ENCODE peak calls at places on chromosomes 5 and 9, in six cellular contexts. H, A, B, F, S and E are unnamed samples.

GRCh38 chr9:89482056-89482784 is 15.7 kb downstream of the SEMA4D start:
- DNase-seq in H (peak), A (peak), B (no peak), F (no peak), S (no peak), E (peak)

GRCh38 chr5:157761690-157762611 is 18.4 kb downstream of the LSM11 start:
- DNase-seq in H (peak), A (no peak), B (peak), F (peak), S (no peak), E (no peak)

GRCh38 chr9:131273791-131274673 is 2.3 kb downstream of the FAM78A start:
- DNase-seq in H (no peak), A (no peak), B (no peak), F (no peak), S (no peak), E (no peak)

GRCh38 chr5:65279603-65280002 is 202.1 kb downstream of the ADAMTS6 start:
- DNase-seq in H (no peak), A (no peak), B (no peak), F (no peak), S (no peak), E (no peak)

GRCh38 chr9:116589392-116590354 is 97.4 kb upstream of the TRIM32 start:
- DNase-seq in H (no peak), A (no peak), B (no peak), F (peak), S (peak), E (no peak)

GRCh38 chr5:83357621-83358231 is 113.8 kb upstream of the VCAN start:
- DNase-seq in H (no peak), A (no peak), B (no peak), F (no peak), S (no peak), E (no peak)

GRCh38 chr9:127365461-127365860 is 31.5 kb upstream of the SLC2A8 start:
- DNase-seq in H (no peak), A (no peak), B (no peak), F (no peak), S (no peak), E (peak)

GRCh38 chr5:118611332-118611945 is 376.9 kb downstream of the DTWD2 start:
- DNase-seq in H (peak), A (no peak), B (no peak), F (peak), S (no peak), E (no peak)

GRCh38 chr5:51810592-51810991 is 427.3 kb downstream of the ISL1 start:
- DNase-seq in H (no peak), A (no peak), B (no peak), F (no peak), S (no peak), E (no peak)

GRCh38 chr9:98793031-98793430 is 3.3 kb downstream of the ANKS6 start:
- DNase-seq in H (no peak), A (no peak), B (no peak), F (no peak), S (no peak), E (no peak)

GRCh38 chr5:153707626-153708025 is 217.2 kb downstream of the GRIA1 start:
- DNase-seq in H (no peak), A (no peak), B (no peak), F (no peak), S (no peak), E (no peak)

GRCh38 chr9:137490532-137491186 is 31.5 kb upstream of the NSMF start:
- DNase-seq in H (no peak), A (peak), B (no peak), F (no peak), S (no peak), E (no peak)

GRCh38 chr9:35272989-35273388 is 111.2 kb downstream of the UNC13B start:
- DNase-seq in H (no peak), A (no peak), B (no peak), F (no peak), S (no peak), E (no peak)

GRCh38 chr5:170405822-170406221 is 16.7 kb upstream of the KCNMB1 start:
- DNase-seq in H (no peak), A (no peak), B (no peak), F (no peak), S (no peak), E (no peak)

GRCh38 chr5:3364941-3365340 is 230.7 kb upstream of the IRX1 start:
- DNase-seq in H (no peak), A (no peak), B (no peak), F (no peak), S (no peak), E (peak)

GRCh38 chr9:123561055-123561454 is 205.1 kb downstream of the CRB2 start:
- DNase-seq in H (no peak), A (no peak), B (no peak), F (no peak), S (peak), E (no peak)

GRCh38 chr9:34589656-34590375 is at the start of gene CNTFR:
- DNase-seq in H (no peak), A (no peak), B (no peak), F (peak), S (no peak), E (no peak)

GRCh38 chr5:155780274-155780673 is 546.7 kb upstream of the SGCD start:
- DNase-seq in H (no peak), A (no peak), B (no peak), F (no peak), S (no peak), E (no peak)

GRCh38 chr9:113238202-113238858 is 17.0 kb downstream of the SLC31A1 start:
- DNase-seq in H (no peak), A (no peak), B (no peak), F (no peak), S (no peak), E (no peak)

GRCh38 chr5:10691826-10692785 is 68.9 kb downstream of the DAP start:
- DNase-seq in H (no peak), A (no peak), B (no peak), F (no peak), S (no peak), E (no peak)

GRCh38 chr5:45847877-45848276 is 151.7 kb upstream of the HCN1 start:
- DNase-seq in H (no peak), A (no peak), B (no peak), F (peak), S (no peak), E (no peak)

GRCh38 chr5:96370981-96371380 is 62.1 kb downstream of the PCSK1 start:
- DNase-seq in H (no peak), A (no peak), B (no peak), F (no peak), S (no peak), E (no peak)

GRCh38 chr5:72280655-72281069 is 39.4 kb downstream of the MRPS27 start:
- DNase-seq in H (no peak), A (no peak), B (no peak), F (peak), S (no peak), E (no peak)

GRCh38 chr5:151084363-151084762 is 3.5 kb upstream of the TNIP1 start:
- DNase-seq in H (no peak), A (no peak), B (no peak), F (no peak), S (no peak), E (no peak)

GRCh38 chr5:23446436-23446835 is 61.0 kb upstream of the PRDM9 start:
- DNase-seq in H (no peak), A (no peak), B (peak), F (no peak), S (no peak), E (no peak)

GRCh38 chr5:16600397-16600796 is 16.4 kb downstream of the RETREG1 start:
- DNase-seq in H (no peak), A (peak), B (peak), F (no peak), S (no peak), E (no peak)

GRCh38 chr5:180067986-180068385 is 3.6 kb downstream of the RNF130 start:
- DNase-seq in H (no peak), A (no peak), B (no peak), F (peak), S (no peak), E (no peak)

GRCh38 chr5:79075646-79076426 is 6.3 kb downstream of the BHMT2 start:
- DNase-seq in H (no peak), A (no peak), B (peak), F (no peak), S (no peak), E (no peak)

GRCh38 chr5:71645030-71645429 is 57.9 kb downstream of the MCCC2 start:
- DNase-seq in H (no peak), A (no peak), B (no peak), F (no peak), S (no peak), E (no peak)

GRCh38 chr9:86586144-86586494 is 231.9 kb upstream of the TUT7 start:
- DNase-seq in H (no peak), A (no peak), B (no peak), F (no peak), S (no peak), E (no peak)
- H3K27ac ChIP-seq in H (peak), A (no peak), B (peak), F (no peak), S (no peak), E (no peak)

GRCh38 chr5:135219239-135219638 is 179.8 kb downstream of the MACROH2A1 start:
- DNase-seq in H (no peak), A (no peak), B (no peak), F (no peak), S (no peak), E (no peak)

GRCh38 chr5:135216813-135217154 is 182.2 kb downstream of the MACROH2A1 start:
- DNase-seq in H (no peak), A (no peak), B (no peak), F (peak), S (no peak), E (no peak)

GRCh38 chr5:135218486-135218755 is 180.6 kb downstream of the MACROH2A1 start:
- DNase-seq in H (no peak), A (peak), B (no peak), F (no peak), S (no peak), E (no peak)

GRCh38 chr5:135216072-135216812 is 182.2 kb upstream of the PITX1 start:
- DNase-seq in H (no peak), A (peak), B (no peak), F (no peak), S (no peak), E (peak)

DNA sequence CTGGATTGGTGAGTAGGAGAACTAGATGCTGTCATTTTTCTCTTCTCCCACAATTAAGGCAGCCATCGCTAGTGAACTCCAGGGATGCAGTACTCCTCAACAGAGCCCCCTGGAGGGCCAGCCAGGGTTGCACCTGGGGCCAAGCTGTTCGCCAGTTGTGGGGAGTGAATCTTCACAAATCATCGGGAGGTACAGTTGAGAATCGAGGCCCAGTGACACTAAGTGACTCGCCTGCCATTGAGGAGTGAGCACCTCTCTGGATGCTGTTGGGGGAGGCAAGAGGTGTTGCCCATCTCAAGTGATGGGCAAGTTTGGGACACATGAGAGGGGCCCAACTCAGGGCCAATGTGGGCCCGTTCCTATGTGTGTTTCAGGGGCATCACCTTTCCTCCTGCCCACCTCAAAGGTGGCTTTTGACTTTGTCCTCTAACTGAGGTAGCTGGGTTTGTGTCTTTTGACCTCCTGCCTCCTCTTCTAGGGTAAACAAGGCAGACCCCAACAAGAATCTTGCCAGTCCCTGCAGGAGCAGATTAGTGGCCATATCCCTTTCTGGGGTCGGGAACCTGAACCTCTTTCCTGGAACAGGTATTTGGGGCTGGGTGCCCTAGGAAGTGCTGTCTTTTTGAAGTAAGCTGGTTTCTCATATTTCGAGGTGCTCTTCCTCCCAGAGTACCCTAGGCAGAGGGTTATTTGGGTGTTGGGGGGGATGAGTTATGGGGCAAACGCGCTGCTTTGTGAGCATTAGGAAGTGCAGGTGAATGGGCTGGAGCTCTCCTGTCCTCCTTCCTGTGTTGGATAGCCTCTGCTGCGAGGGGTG is 181.2 kb downstream of the MACROH2A1 start:
- DNase-seq in H (no peak), A (peak), B (no peak), F (peak), S (no peak), E (peak)
- TF ChIP-seq CTCF in H (no peak), A (no peak), B (no peak), F (peak), S (peak), E (no peak)

DNA sequence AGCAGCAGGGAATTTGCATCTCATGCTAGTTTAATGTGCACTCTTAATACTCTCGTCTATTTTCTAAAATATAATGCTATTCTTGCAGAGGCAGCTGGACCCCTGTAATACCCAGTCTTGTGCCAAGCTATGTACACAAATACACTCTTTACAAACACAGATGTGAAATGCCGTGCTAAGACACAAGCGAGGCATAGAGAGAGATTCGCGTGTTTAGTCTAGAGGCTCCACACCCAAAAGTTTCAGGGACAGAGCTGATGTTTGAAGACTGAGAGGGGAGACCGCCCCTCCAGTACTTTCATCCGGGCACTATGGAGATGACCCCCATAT is 1.2 kb downstream of the DPYSL3 start:
- DNase-seq in H (no peak), A (no peak), B (no peak), F (no peak), S (no peak), E (no peak)
- H3K4me3 ChIP-seq in H (no peak), A (peak), B (peak), F (peak), S (peak), E (peak)

GRCh38 chr5:163888366-163888765 is 382.9 kb downstream of the MAT2B start:
- DNase-seq in H (no peak), A (no peak), B (no peak), F (no peak), S (no peak), E (no peak)

GRCh38 chr5:163887854-163888253 is 382.4 kb downstream of the MAT2B start:
- DNase-seq in H (no peak), A (no peak), B (no peak), F (no peak), S (no peak), E (no peak)

GRCh38 chr5:163889369-163889768 is 383.9 kb downstream of the MAT2B start:
- DNase-seq in H (no peak), A (no peak), B (no peak), F (no peak), S (no peak), E (no peak)

GRCh38 chr5:163893301-163893700 is 387.9 kb downstream of the MAT2B start:
- DNase-seq in H (no peak), A (no peak), B (no peak), F (no peak), S (no peak), E (no peak)

DNA sequence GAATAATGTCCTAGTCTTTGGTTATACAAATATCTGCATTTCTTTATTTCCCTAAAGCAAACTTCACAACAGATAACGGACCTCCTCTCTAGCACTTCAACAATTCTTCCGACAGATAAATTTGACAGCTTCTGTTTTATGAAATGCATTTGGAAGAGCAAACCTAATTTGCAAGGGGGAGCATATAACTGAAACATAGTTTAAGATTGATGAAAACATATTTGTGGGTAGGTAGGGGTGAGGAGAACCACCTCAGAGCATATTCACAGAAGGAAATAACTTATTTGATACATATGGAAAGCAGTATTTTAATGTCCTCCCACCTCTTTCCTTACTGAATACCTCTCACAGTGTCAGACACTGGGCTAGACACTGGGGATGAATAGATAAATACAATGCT is 384.8 kb downstream of the MAT2B start:
- DNase-seq in H (no peak), A (no peak), B (no peak), F (no peak), S (no peak), E (no peak)
- H3K27ac ChIP-seq in H (no peak), A (no peak), B (no peak), F (no peak), S (no peak), E (no peak)

GRCh38 chr9:115202960-115203751 is 85.2 kb upstream of the TNC start:
- DNase-seq in H (peak), A (no peak), B (peak), F (no peak), S (no peak), E (no peak)
- TF ChIP-seq CTCF in H (no peak), A (no peak), B (no peak), F (no peak), S (no peak), E (no peak)